ENCODE peak calls at places on chromosomes 1 and 21, in four cellular contexts. N is testis, X is HFF-Myc, M is AG10803. J is an unnamed sample.
A peak's percentile ranks its signal among the peaks of the same experiment; 100 is the strongest.

GRCh38 chr1:54299037-54299436 is 99.1 kb downstream of the MRPL37 start:
- DNase-seq in N (no peak), X (no peak), M (peak; percentile 34), J (no peak)

GRCh38 chr1:192573499-192573898 is 2.1 kb upstream of the RGS1 start:
- DNase-seq in N (no peak), X (no peak), M (peak; percentile 46), J (no peak)

GRCh38 chr1:61981870-61982660 is 212.6 kb upstream of the L1TD1 start:
- DNase-seq in N (no peak), X (no peak), M (no peak), J (no peak)

GRCh38 chr1:87706779-87707228 is 378.1 kb downstream of the LMO4 start:
- DNase-seq in N (no peak), X (no peak), M (peak; percentile 3), J (no peak)

GRCh38 chr1:188499690-188500089 is 1670.9 kb downstream of the PLA2G4A start:
- DNase-seq in N (no peak), X (no peak), M (no peak), J (no peak)

GRCh38 chr1:192756847-192757246 is 52.0 kb upstream of the RGS2 start:
- DNase-seq in N (no peak), X (no peak), M (no peak), J (no peak)

GRCh38 chr1:202005958-202006357 is 4.4 kb upstream of the ELF3 start:
- DNase-seq in N (no peak), X (no peak), M (peak; percentile 25), J (no peak)

GRCh38 chr1:236021424-236022135 is 43.3 kb downstream of the NID1 start:
- DNase-seq in N (peak; percentile 32), X (no peak), M (peak; percentile 94), J (peak; percentile 62)

GRCh38 chr1:9658186-9658585 is 6.7 kb downstream of the PIK3CD start:
- DNase-seq in N (no peak), X (no peak), M (no peak), J (no peak)

GRCh38 chr1:116981521-116982037 is 20.0 kb upstream of the CD101 start:
- DNase-seq in N (no peak), X (no peak), M (no peak), J (no peak)

GRCh38 chr1:61120998-61121397 is 38.6 kb downstream of the NFIA start:
- DNase-seq in N (peak; percentile 42), X (no peak), M (peak; percentile 54), J (no peak)

GRCh38 chr1:38964140-38964548 is 22.5 kb upstream of the RHBDL2 start:
- DNase-seq in N (no peak), X (no peak), M (no peak), J (no peak)

GRCh38 chr1:175618559-175618958 is 124.8 kb downstream of the TNR start:
- DNase-seq in N (no peak), X (no peak), M (no peak), J (no peak)

GRCh38 chr21:32516729-32517649 is 68.3 kb downstream of the TCP10L start:
- DNase-seq in N (no peak), X (peak; percentile 51), M (peak; percentile 90), J (peak; percentile 51)

GRCh38 chr1:201461193-201461657 is 7.8 kb downstream of the PHLDA3 start:
- DNase-seq in N (no peak), X (peak; percentile 81), M (peak; percentile 96), J (peak; percentile 93)

GRCh38 chr1:59504281-59504680 is 207.4 kb downstream of the FGGY start:
- DNase-seq in N (no peak), X (no peak), M (no peak), J (no peak)

GRCh38 chr21:16330340-16331319 is 600.8 kb downstream of the USP25 start:
- DNase-seq in N (peak; percentile 64), X (peak; percentile 72), M (peak; percentile 72), J (no peak)

GRCh38 chr1:183914283-183914682 is 109.4 kb downstream of the RGL1 start:
- DNase-seq in N (no peak), X (no peak), M (peak; percentile 46), J (no peak)

GRCh38 chr21:44414291-44415072 is 40.8 kb upstream of the LRRC3 start:
- DNase-seq in N (no peak), X (no peak), M (no peak), J (no peak)

GRCh38 chr1:39050001-39050400 is 23.9 kb downstream of the NDUFS5 start:
- DNase-seq in N (no peak), X (no peak), M (no peak), J (no peak)

GRCh38 chr1:91176250-91176649 is 154.4 kb upstream of the ZNF644 start:
- DNase-seq in N (no peak), X (no peak), M (no peak), J (no peak)

GRCh38 chr1:207495816-207496792 is at the start of gene CR1:
- DNase-seq in N (peak; percentile 23), X (no peak), M (no peak), J (no peak)

GRCh38 chr1:23522244-23523013 is 8.6 kb downstream of the E2F2 start:
- DNase-seq in N (no peak), X (no peak), M (peak; percentile 37), J (no peak)

GRCh38 chr1:160315359-160315758 is 27.7 kb downstream of the COPA start:
- DNase-seq in N (no peak), X (no peak), M (no peak), J (no peak)

GRCh38 chr1:171563675-171564074 is 58.4 kb upstream of the MYOCOS start:
- DNase-seq in N (no peak), X (no peak), M (peak; percentile 20), J (peak; percentile 35)

DNA sequence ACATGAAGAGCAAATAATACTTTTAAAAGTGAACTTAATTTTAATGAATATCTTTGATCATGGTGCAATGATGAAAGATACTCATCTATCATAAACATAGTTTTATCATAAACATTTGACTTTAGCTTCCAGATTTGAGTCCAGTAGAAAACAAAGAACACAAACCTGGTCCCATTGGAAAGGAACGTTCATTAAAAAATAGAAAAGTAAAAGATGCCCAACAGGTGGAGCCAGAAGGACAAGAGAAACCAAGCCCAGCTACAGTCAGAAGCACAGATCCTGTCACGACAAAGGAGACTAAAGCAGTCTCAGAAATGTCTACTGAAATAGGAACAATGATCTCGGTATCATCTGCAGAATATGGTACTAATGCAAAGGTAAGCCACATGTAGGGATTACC is 55.6 kb upstream of the MYOCOS start:
- DNase-seq in N (no peak), X (no peak), M (no peak), J (no peak)
- TF ChIP-seq CTCF in N (no peak), X (peak; percentile 4), M (no peak), J (no peak)

GRCh38 chr1:83029916-83030315 is 969.0 kb downstream of the TTLL7 start:
- DNase-seq in N (no peak), X (peak; percentile 78), M (peak; percentile 44), J (peak; percentile 91)
- H3K4me3 ChIP-seq in N (no peak overlapping the region), X (no peak overlapping the region), M (no peak overlapping the region), J (no peak overlapping the region)

GRCh38 chr1:187383366-187383765 is 554.6 kb downstream of the PLA2G4A start:
- DNase-seq in N (no peak), X (no peak), M (no peak), J (no peak)
- TF ChIP-seq CTCF in N (no peak), X (no peak), M (no peak), J (no peak)

DNA sequence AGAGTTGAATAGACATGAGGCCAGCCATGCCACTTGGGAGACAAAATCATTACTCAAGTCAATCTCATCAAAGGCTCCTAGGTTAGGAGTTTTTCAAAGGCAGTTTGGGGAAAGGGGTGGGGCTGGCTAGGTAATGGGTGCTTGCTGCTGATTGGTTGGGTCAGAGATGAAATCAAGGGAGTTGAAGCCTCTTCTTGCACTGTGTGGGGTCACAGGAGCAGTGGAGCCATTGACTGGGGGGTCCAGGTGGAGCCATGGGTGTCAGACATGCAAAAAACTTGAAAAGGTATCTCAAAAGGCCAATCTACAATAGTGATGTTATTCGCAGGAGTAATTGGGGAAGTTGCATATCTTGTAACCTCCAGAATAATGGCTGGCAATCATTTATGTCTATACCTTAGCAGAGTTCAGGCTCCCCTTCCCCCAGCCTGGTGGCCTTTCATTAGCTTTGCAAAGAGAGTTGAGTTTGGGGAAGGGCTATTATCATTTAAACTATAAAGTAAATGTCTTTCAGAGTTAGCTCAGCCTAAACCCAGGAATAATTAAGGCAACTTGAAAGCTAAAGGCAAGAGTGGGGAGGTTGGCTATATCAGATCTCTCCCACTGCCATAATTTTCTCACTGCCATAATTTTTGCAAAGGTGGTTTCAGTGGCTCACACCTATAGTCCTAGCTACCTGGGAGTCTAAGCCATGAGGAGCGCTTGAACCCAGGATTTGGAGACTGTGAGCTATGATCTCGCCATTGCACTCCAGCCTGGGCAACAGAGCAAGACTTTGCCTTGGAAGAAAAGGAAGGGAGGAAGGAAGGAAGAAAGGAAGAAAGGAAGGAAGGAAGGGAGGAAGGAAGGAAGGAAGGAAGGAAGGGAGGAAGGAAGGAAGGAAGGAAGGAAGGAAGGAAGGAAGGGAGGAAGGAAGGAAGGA is 7.8 kb upstream of the PINK1 start:
- DNase-seq in N (no peak), X (no peak), M (no peak), J (no peak)
- H3K4me3 ChIP-seq in N (no peak overlapping the region), X (no peak overlapping the region), M (no peak overlapping the region), J (no peak overlapping the region)

DNA sequence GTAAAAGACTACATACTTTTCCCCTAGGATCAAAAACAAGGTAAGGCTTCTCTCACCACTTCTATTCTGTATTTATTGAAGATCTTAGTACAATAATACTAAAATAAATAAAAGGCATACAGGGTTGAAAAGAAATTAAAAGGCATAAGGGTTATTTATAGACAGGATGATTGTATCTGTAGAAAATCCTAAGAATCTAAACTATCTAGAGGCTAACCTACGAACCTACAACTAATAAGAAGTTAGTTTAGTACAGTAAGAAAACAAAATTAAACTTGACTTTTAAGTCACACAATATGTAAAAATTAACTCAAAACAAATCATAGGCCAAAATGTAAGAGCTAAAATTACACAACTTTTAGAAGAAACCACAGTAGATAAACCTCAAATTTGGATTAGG is 50.4 kb upstream of the ADAM30 start:
- DNase-seq in N (no peak), X (no peak), M (peak; percentile 25), J (no peak)
- TF ChIP-seq CTCF in N (no peak), X (no peak), M (no peak), J (no peak)

GRCh38 chr1:84299536-84300260 is 1.8 kb upstream of the SAMD13 start:
- DNase-seq in N (no peak), X (no peak), M (no peak), J (no peak)
- H3K4me3 ChIP-seq in N (no peak overlapping the region), X (peak overlapping the region; percentile 65), M (peak overlapping the region; percentile 89), J (no peak overlapping the region)

GRCh38 chr1:111927652-111928051 is 61.8 kb downstream of the KCND3 start:
- DNase-seq in N (no peak), X (no peak), M (no peak), J (no peak)

GRCh38 chr1:111923766-111924165 is 65.7 kb downstream of the KCND3 start:
- DNase-seq in N (no peak), X (no peak), M (no peak), J (no peak)

GRCh38 chr1:111920221-111921024 is 69.0 kb downstream of the KCND3 start:
- DNase-seq in N (peak; percentile 24), X (peak; percentile 6), M (peak; percentile 71), J (peak; percentile 12)

GRCh38 chr1:111924786-111925185 is 64.7 kb downstream of the KCND3 start:
- DNase-seq in N (no peak), X (no peak), M (no peak), J (no peak)

DNA sequence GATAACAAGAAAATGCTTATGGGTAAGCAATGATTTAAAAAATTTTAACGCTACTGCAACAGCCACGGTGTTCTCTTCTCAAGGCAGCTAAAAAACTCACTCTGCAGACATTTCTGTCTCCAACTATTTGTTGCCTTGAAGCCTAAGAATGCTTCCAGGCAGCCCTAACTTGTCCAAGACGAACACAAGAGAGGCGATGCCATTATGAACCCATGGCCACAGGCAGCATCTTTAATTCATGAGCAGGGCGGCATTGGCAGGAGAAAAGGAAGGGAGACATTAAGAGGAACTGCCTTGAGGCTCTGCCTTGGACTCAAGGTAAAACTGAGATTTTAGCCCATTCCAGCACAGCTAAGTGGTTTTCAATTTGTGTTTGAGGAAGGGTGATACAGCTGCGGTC is 67.5 kb downstream of the KCND3 start:
- DNase-seq in N (no peak), X (no peak), M (no peak), J (no peak)
- TF ChIP-seq CTCF in N (no peak), X (no peak), M (no peak), J (no peak)